ENCODE peak calls at places on chromosomes 7 and 10, in six cellular contexts. G is NCI-H774, Q is activated T-cell treated with anti-CD3 and anti-CD28 coated beads for 4 hours, K is AG10803, F is T-cell, B is SJSA1. U is an unnamed sample.
A peak's percentile ranks its signal among the peaks of the same experiment; 100 is the strongest.

GRCh38 chr10:74255800-74256422 is 104.9 kb downstream of the ADK start:
- DNase-seq in G (no peak), Q (no peak), K (no peak), F (no peak), B (no peak), U (no peak)

GRCh38 chr10:17652585-17652984 is 8.6 kb downstream of the STAM start:
- DNase-seq in G (no peak), Q (no peak), K (no peak), F (no peak), B (no peak), U (no peak)

GRCh38 chr10:56449770-56450169 is 88.7 kb upstream of the ZWINT start:
- DNase-seq in G (no peak), Q (no peak), K (no peak), F (no peak), B (no peak), U (no peak)

GRCh38 chr10:23917251-23917908 is 291.6 kb upstream of the KIAA1217 start:
- DNase-seq in G (no peak), Q (no peak), K (no peak), F (no peak), B (no peak), U (no peak)

GRCh38 chr10:18542832-18543231 is 108.6 kb downstream of the NSUN6 start:
- DNase-seq in G (no peak), Q (no peak), K (peak; percentile 40), F (no peak), B (no peak), U (no peak)

GRCh38 chr10:99387071-99387470 is 43.4 kb downstream of the GOT1 start:
- DNase-seq in G (no peak), Q (no peak), K (no peak), F (no peak), B (no peak), U (no peak)

GRCh38 chr10:21496285-21497176 is 29.0 kb downstream of the SKIDA1 start:
- DNase-seq in G (peak; percentile 51), Q (no peak), K (peak; percentile 38), F (peak; percentile 58), B (peak; percentile 79), U (no peak)

GRCh38 chr10:75493464-75493863 is 62.0 kb downstream of the LRMDA start:
- DNase-seq in G (no peak), Q (no peak), K (peak; percentile 66), F (no peak), B (no peak), U (no peak)

GRCh38 chr10:103986360-103986759 is 19.4 kb downstream of the SLK start:
- DNase-seq in G (no peak), Q (no peak), K (no peak), F (no peak), B (no peak), U (no peak)

GRCh38 chr10:86368046-86368445 is 1.5 kb upstream of the GRID1 start:
- DNase-seq in G (no peak), Q (no peak), K (no peak), F (no peak), B (no peak), U (no peak)

GRCh38 chr10:132970641-132971438 is 28.5 kb upstream of the CFAP46 start:
- DNase-seq in G (no peak), Q (no peak), K (no peak), F (no peak), B (no peak), U (no peak)

GRCh38 chr10:110171032-110171431 is 36.4 kb upstream of the MXI1 start:
- DNase-seq in G (no peak), Q (no peak), K (no peak), F (no peak), B (no peak), U (no peak)

GRCh38 chr10:70769121-70769520 is 16.1 kb downstream of the TBATA start:
- DNase-seq in G (no peak), Q (no peak), K (no peak), F (no peak), B (no peak), U (no peak)

GRCh38 chr7:55261386-55261770 is 103.8 kb upstream of the LANCL2 start:
- DNase-seq in G (no peak), Q (no peak), K (no peak), F (no peak), B (no peak), U (no peak)

GRCh38 chr10:20890009-20890408 is 7.1 kb downstream of the NEBL start:
- DNase-seq in G (peak; percentile 51), Q (no peak), K (no peak), F (no peak), B (no peak), U (no peak)

GRCh38 chr10:77877461-77878344 is 48.9 kb downstream of the DLG5 start:
- DNase-seq in G (no peak), Q (no peak), K (peak; percentile 43), F (peak; percentile 35), B (no peak), U (peak; percentile 29)

GRCh38 chr10:7117806-7118674 is 292.8 kb downstream of the SFMBT2 start:
- DNase-seq in G (no peak), Q (no peak), K (no peak), F (no peak), B (no peak), U (no peak)

GRCh38 chr10:125554016-125554703 is 128.8 kb downstream of the TEX36 start:
- DNase-seq in G (no peak), Q (no peak), K (no peak), F (no peak), B (no peak), U (no peak)

GRCh38 chr10:112953075-112953501 is 3.0 kb downstream of the TCF7L2 start:
- DNase-seq in G (no peak), Q (no peak), K (no peak), F (no peak), B (no peak), U (no peak)

GRCh38 chr7:1603346-1604211 is 33.7 kb upstream of the PSMG3 start:
- DNase-seq in G (no peak), Q (no peak), K (no peak), F (no peak), B (no peak), U (no peak)

GRCh38 chr10:86025509-86025908 is 341.1 kb downstream of the GRID1 start:
- DNase-seq in G (no peak), Q (no peak), K (no peak), F (no peak), B (no peak), U (no peak)

GRCh38 chr7:20083781-20084180 is 133.4 kb downstream of the MACC1 start:
- DNase-seq in G (no peak), Q (no peak), K (peak; percentile 83), F (no peak), B (no peak), U (no peak)

U was measured in smooth muscle cell of the brain vasculature.